ENCODE peak calls at places on chromosomes 1 and 21, in ten cellular contexts. I, O, F, H, P, G, T, B, D and Y are unnamed samples.

GRCh38 chr1:66207484-66207883 is 326.5 kb upstream of the SGIP1 start:
- DNase-seq in G (no peak), D (peak; percentile 29), I (no peak), T (no peak), F (no peak), B (no peak), O (no peak), H (no peak), P (no peak), Y (no peak)

GRCh38 chr1:185646202-185646683 is 87.9 kb upstream of the HMCN1 start:
- DNase-seq in I (no peak), T (no peak), B (no peak), D (peak; percentile 91), F (peak; percentile 19), P (no peak), H (no peak), G (no peak), O (no peak), Y (no peak)

GRCh38 chr1:210447456-210448057 is 118.9 kb downstream of the HHAT start:
- DNase-seq in G (no peak), T (no peak), H (no peak), O (no peak), B (no peak), P (no peak), D (no peak), I (no peak), F (no peak), Y (no peak)

GRCh38 chr1:29812397-29813135 is 576.2 kb downstream of the PTPRU start:
- DNase-seq in O (no peak), B (no peak), P (no peak), H (no peak), D (no peak), F (no peak), I (no peak), T (peak; percentile 45), G (no peak), Y (no peak)

GRCh38 chr1:230855886-230856285 is 12.4 kb downstream of the C1orf198 start:
- DNase-seq in T (no peak), I (no peak), H (no peak), D (no peak), B (no peak), P (peak; percentile 71), O (no peak), G (no peak), F (no peak), Y (no peak)

GRCh38 chr1:15618685-15619525 is 1.6 kb downstream of the DDI2 start:
- DNase-seq in O (no peak), H (no peak), F (no peak), P (no peak), G (no peak), D (peak; percentile 82), B (no peak), T (no peak), I (no peak), Y (no peak)

GRCh38 chr1:216034506-216034905 is 388.7 kb downstream of the USH2A start:
- DNase-seq in F (no peak), B (no peak), I (no peak), T (no peak), H (no peak), P (no peak), O (no peak), D (peak; percentile 5), G (no peak), Y (no peak)

GRCh38 chr1:223035724-223036478 is 107.1 kb downstream of the TLR5 start:
- DNase-seq in O (no peak), I (no peak), T (no peak), D (no peak), H (no peak), B (no peak), G (no peak), P (no peak), F (no peak), Y (no peak)

GRCh38 chr1:44021581-44022321 is 9.5 kb downstream of the SLC6A9 start:
- DNase-seq in O (no peak), F (no peak), T (no peak), B (no peak), D (no peak), I (no peak), G (no peak), P (no peak), H (no peak), Y (no peak)

GRCh38 chr1:233066087-233066486 is 115.7 kb downstream of the NTPCR start:
- DNase-seq in P (no peak), D (no peak), O (no peak), B (no peak), T (no peak), I (no peak), H (no peak), F (no peak), G (no peak), Y (no peak)

GRCh38 chr1:153945795-153946621 is 510 bp downstream of the DENND4B start:
- DNase-seq in O (no peak), T (peak; percentile 95), B (peak; percentile 75), G (peak; percentile 68), P (peak; percentile 85), H (peak; percentile 74), F (no peak), D (peak; percentile 81), I (peak; percentile 73), Y (peak; percentile 97)

GRCh38 chr1:244159646-244160045 is 108.6 kb downstream of the ZBTB18 start:
- DNase-seq in P (no peak), F (no peak), H (no peak), I (no peak), G (no peak), T (no peak), O (no peak), D (no peak), B (no peak), Y (no peak)

GRCh38 chr21:42513985-42514882 is 582 bp downstream of the SLC37A1 start:
- DNase-seq in D (peak; percentile 58), G (no peak), B (peak; percentile 38), F (peak; percentile 16), I (peak; percentile 38), T (peak; percentile 86), O (peak; percentile 22), P (no peak), H (peak; percentile 41), Y (peak; percentile 86)

GRCh38 chr1:114250683-114251572 is 97.3 kb upstream of the SYT6 start:
- DNase-seq in D (no peak), P (no peak), F (no peak), T (no peak), G (no peak), H (no peak), B (no peak), I (no peak), O (no peak), Y (no peak)

GRCh38 chr1:209689484-209689883 is 14.3 kb downstream of the G0S2 start:
- DNase-seq in F (no peak), G (no peak), I (no peak), P (no peak), D (peak; percentile 37), H (no peak), T (no peak), B (no peak), O (no peak), Y (no peak)

GRCh38 chr1:29879217-29879616 is 642.9 kb downstream of the PTPRU start:
- DNase-seq in O (no peak), T (no peak), D (no peak), P (no peak), F (no peak), B (no peak), G (no peak), H (no peak), I (no peak), Y (no peak)

GRCh38 chr1:89199515-89199914 is 773 bp upstream of the GBP4 start:
- DNase-seq in P (no peak), T (no peak), I (peak; percentile 42), F (no peak), O (no peak), G (no peak), B (no peak), D (no peak), H (no peak), Y (no peak)

GRCh38 chr1:211647666-211648065 is 27.8 kb downstream of the NEK2 start:
- DNase-seq in D (no peak), H (no peak), I (no peak), F (no peak), T (peak; percentile 50), P (no peak), G (no peak), B (no peak), O (no peak), Y (peak; percentile 23)

GRCh38 chr1:230878584-230878975 is 10.3 kb upstream of the C1orf198 start:
- DNase-seq in O (no peak), D (peak; percentile 67), H (no peak), T (no peak), B (no peak), P (no peak), I (no peak), F (no peak), G (no peak), Y (no peak)

GRCh38 chr1:184025242-184025675 is 12.3 kb downstream of the COLGALT2 start:
- DNase-seq in O (no peak), F (peak; percentile 76), I (no peak), T (no peak), D (peak; percentile 22), G (no peak), B (no peak), H (no peak), P (no peak), Y (no peak)

GRCh38 chr1:205009666-205010065 is 33.3 kb upstream of the CNTN2 start:
- DNase-seq in I (no peak), B (no peak), G (no peak), T (no peak), D (no peak), H (no peak), O (no peak), P (peak; percentile 29), F (no peak), Y (no peak)

GRCh38 chr1:83554174-83554573 is 444.8 kb downstream of the TTLL7 start:
- DNase-seq in F (no peak), T (no peak), H (no peak), O (no peak), I (no peak), G (no peak), P (no peak), D (peak; percentile 10), B (no peak), Y (no peak)

GRCh38 chr1:27589841-27590426 is 14.0 kb downstream of the AHDC1 start:
- DNase-seq in G (no peak), O (no peak), B (no peak), H (no peak), I (no peak), F (no peak), D (peak; percentile 70), T (peak; percentile 86), P (peak; percentile 79), Y (no peak)

GRCh38 chr1:225374996-225375395 is 52.8 kb downstream of the LBR start:
- DNase-seq in H (no peak), O (no peak), B (no peak), T (no peak), D (no peak), P (no peak), G (no peak), F (no peak), I (no peak), Y (no peak)